ENCODE peak calls at places on chromosomes 3 and 15, in ten cellular contexts. One of them, this sample, is unnamed.

GRCh38 chr15:79136434-79137046 is 46.0 kb upstream of the RASGRF1 start:
- DNase-seq in CD4-positive, alpha-beta memory T cell: no peak
- DNase-seq in H1: no peak
- DNase-seq in GM20000: no peak
- DNase-seq in mammary epithelial cell: no peak
- DNase-seq in neural crest cell: no peak
- DNase-seq in hypothalamus: no peak
- DNase-seq in NCI-H1417: no peak
- DNase-seq in BE2C: no peak
- DNase-seq in AG10803: no peak
- DNase-seq in this sample: peak; percentile 32

GRCh38 chr3:195690951-195691350 is 29.8 kb upstream of the MUC20 start:
- DNase-seq in CD4-positive, alpha-beta memory T cell: no peak
- DNase-seq in H1: no peak
- DNase-seq in hypothalamus: no peak
- DNase-seq in BE2C: no peak
- DNase-seq in mammary epithelial cell: no peak
- DNase-seq in NCI-H1417: no peak
- DNase-seq in neural crest cell: no peak
- DNase-seq in AG10803: no peak
- DNase-seq in GM20000: peak; percentile 9
- DNase-seq in this sample: no peak

GRCh38 chr3:41018841-41019240 is 180.5 kb upstream of the CTNNB1 start:
- DNase-seq in CD4-positive, alpha-beta memory T cell: no peak
- DNase-seq in AG10803: no peak
- DNase-seq in mammary epithelial cell: no peak
- DNase-seq in GM20000: no peak
- DNase-seq in H1: no peak
- DNase-seq in NCI-H1417: no peak
- DNase-seq in hypothalamus: no peak
- DNase-seq in neural crest cell: no peak
- DNase-seq in BE2C: no peak
- DNase-seq in this sample: no peak

GRCh38 chr3:12662593-12663310 is 1.2 kb downstream of the RAF1 start:
- DNase-seq in neural crest cell: peak; percentile 28
- DNase-seq in NCI-H1417: peak; percentile 11
- DNase-seq in AG10803: peak; percentile 29
- DNase-seq in CD4-positive, alpha-beta memory T cell: peak; percentile 26
- DNase-seq in BE2C: peak; percentile 24
- DNase-seq in GM20000: no peak
- DNase-seq in hypothalamus: peak; percentile 53
- DNase-seq in mammary epithelial cell: peak; percentile 75
- DNase-seq in H1: no peak
- DNase-seq in this sample: peak; percentile 26

GRCh38 chr3:67692621-67693020 is 38.2 kb upstream of the SUCLG2 start:
- DNase-seq in GM20000: no peak
- DNase-seq in AG10803: no peak
- DNase-seq in H1: no peak
- DNase-seq in CD4-positive, alpha-beta memory T cell: no peak
- DNase-seq in hypothalamus: no peak
- DNase-seq in neural crest cell: no peak
- DNase-seq in mammary epithelial cell: no peak
- DNase-seq in NCI-H1417: no peak
- DNase-seq in BE2C: no peak
- DNase-seq in this sample: no peak

GRCh38 chr3:4416961-4417360 is 50.1 kb downstream of the SUMF1 start:
- DNase-seq in NCI-H1417: no peak
- DNase-seq in GM20000: no peak
- DNase-seq in AG10803: peak; percentile 81
- DNase-seq in hypothalamus: no peak
- DNase-seq in CD4-positive, alpha-beta memory T cell: no peak
- DNase-seq in mammary epithelial cell: peak; percentile 100
- DNase-seq in neural crest cell: no peak
- DNase-seq in BE2C: peak; percentile 84
- DNase-seq in H1: no peak
- DNase-seq in this sample: no peak

GRCh38 chr3:37477275-37477674 is 302.9 kb upstream of the LRRFIP2 start:
- DNase-seq in mammary epithelial cell: no peak
- DNase-seq in CD4-positive, alpha-beta memory T cell: no peak
- DNase-seq in BE2C: no peak
- DNase-seq in H1: no peak
- DNase-seq in AG10803: no peak
- DNase-seq in neural crest cell: no peak
- DNase-seq in GM20000: no peak
- DNase-seq in hypothalamus: no peak
- DNase-seq in NCI-H1417: no peak
- DNase-seq in this sample: no peak

GRCh38 chr3:180138871-180139270 is 102.1 kb upstream of the PEX5L start:
- DNase-seq in NCI-H1417: no peak
- DNase-seq in BE2C: no peak
- DNase-seq in neural crest cell: no peak
- DNase-seq in AG10803: no peak
- DNase-seq in hypothalamus: no peak
- DNase-seq in mammary epithelial cell: no peak
- DNase-seq in CD4-positive, alpha-beta memory T cell: no peak
- DNase-seq in GM20000: no peak
- DNase-seq in H1: no peak
- DNase-seq in this sample: no peak

GRCh38 chr15:81887913-81888312 is 157.9 kb downstream of the MEX3B start:
- DNase-seq in GM20000: no peak
- DNase-seq in BE2C: no peak
- DNase-seq in neural crest cell: no peak
- DNase-seq in AG10803: peak; percentile 56
- DNase-seq in CD4-positive, alpha-beta memory T cell: no peak
- DNase-seq in H1: no peak
- DNase-seq in hypothalamus: no peak
- DNase-seq in NCI-H1417: no peak
- DNase-seq in mammary epithelial cell: peak; percentile 54
- DNase-seq in this sample: no peak

GRCh38 chr3:46504780-46505179 is 7.0 kb downstream of the RTP3 start:
- DNase-seq in AG10803: no peak
- DNase-seq in mammary epithelial cell: peak; percentile 50
- DNase-seq in neural crest cell: no peak
- DNase-seq in NCI-H1417: no peak
- DNase-seq in BE2C: no peak
- DNase-seq in H1: no peak
- DNase-seq in CD4-positive, alpha-beta memory T cell: no peak
- DNase-seq in hypothalamus: no peak
- DNase-seq in GM20000: no peak
- DNase-seq in this sample: no peak

GRCh38 chr3:51311055-51311454 is 74.0 kb upstream of the MANF start:
- DNase-seq in H1: no peak
- DNase-seq in BE2C: no peak
- DNase-seq in GM20000: peak; percentile 50
- DNase-seq in CD4-positive, alpha-beta memory T cell: peak; percentile 40
- DNase-seq in NCI-H1417: no peak
- DNase-seq in hypothalamus: no peak
- DNase-seq in neural crest cell: no peak
- DNase-seq in mammary epithelial cell: peak; percentile 18
- DNase-seq in AG10803: peak; percentile 36
- DNase-seq in this sample: no peak

This sample was measured in WTC11.